ENCODE peak calls at places on chromosomes 12 and 14, in four cellular contexts. One of them, this sample, is unnamed.

GRCh38 chr12:53205747-53206146 is 1.3 kb downstream of the ITGB7 start:
- DNase-seq in lung microvascular endothelial cell: no peak
- DNase-seq in NCI-H1092: no peak
- DNase-seq in astrocyte of the cerebellum: peak; percentile 70
- DNase-seq in this sample: peak; percentile 97

GRCh38 chr14:84144166-84144565 is 1385.8 kb upstream of the FLRT2 start:
- DNase-seq in astrocyte of the cerebellum: no peak
- DNase-seq in lung microvascular endothelial cell: no peak
- DNase-seq in NCI-H1092: no peak
- DNase-seq in this sample: no peak

GRCh38 chr14:57865450-57866198 is at the start of gene SLC35F4:
- DNase-seq in NCI-H1092: peak; percentile 49
- DNase-seq in astrocyte of the cerebellum: no peak
- DNase-seq in lung microvascular endothelial cell: peak; percentile 6
- DNase-seq in this sample: no peak

GRCh38 chr14:36604757-36605505 is 22.5 kb upstream of the NKX2-8 start:
- DNase-seq in astrocyte of the cerebellum: peak; percentile 52
- DNase-seq in lung microvascular endothelial cell: peak; percentile 71
- DNase-seq in NCI-H1092: peak; percentile 87
- DNase-seq in this sample: peak; percentile 45

GRCh38 chr12:6852651-6853354 is 853 bp downstream of the USP5 start:
- DNase-seq in astrocyte of the cerebellum: no peak
- DNase-seq in NCI-H1092: no peak
- DNase-seq in lung microvascular endothelial cell: peak; percentile 66
- DNase-seq in this sample: peak; percentile 63

GRCh38 chr14:52935847-52936246 is 15.0 kb downstream of the FERMT2 start:
- DNase-seq in lung microvascular endothelial cell: no peak
- DNase-seq in astrocyte of the cerebellum: no peak
- DNase-seq in NCI-H1092: no peak
- DNase-seq in this sample: no peak

GRCh38 chr14:50381823-50382287 is 14.8 kb downstream of the CDKL1 start:
- DNase-seq in lung microvascular endothelial cell: no peak
- DNase-seq in NCI-H1092: no peak
- DNase-seq in astrocyte of the cerebellum: no peak
- DNase-seq in this sample: no peak

GRCh38 chr12:47216150-47216677 is 136.5 kb upstream of the AMIGO2 start:
- DNase-seq in astrocyte of the cerebellum: no peak
- DNase-seq in NCI-H1092: no peak
- DNase-seq in lung microvascular endothelial cell: no peak
- DNase-seq in this sample: peak; percentile 92

GRCh38 chr14:100592461-100592871 is 5.2 kb upstream of the BEGAIN start:
- DNase-seq in lung microvascular endothelial cell: no peak
- DNase-seq in astrocyte of the cerebellum: no peak
- DNase-seq in NCI-H1092: no peak
- DNase-seq in this sample: no peak

GRCh38 chr14:104826197-104826857 is 25.4 kb downstream of the ZBTB42 start:
- DNase-seq in lung microvascular endothelial cell: peak; percentile 77
- DNase-seq in NCI-H1092: peak; percentile 62
- DNase-seq in astrocyte of the cerebellum: no peak
- DNase-seq in this sample: peak; percentile 62

GRCh38 chr12:105334001-105334400 is 3.5 kb downstream of the C12orf75 start:
- DNase-seq in lung microvascular endothelial cell: no peak
- DNase-seq in astrocyte of the cerebellum: no peak
- DNase-seq in NCI-H1092: no peak
- DNase-seq in this sample: no peak

GRCh38 chr14:93818857-93819256 is 30.6 kb upstream of the PRIMA1 start:
- DNase-seq in lung microvascular endothelial cell: no peak
- DNase-seq in NCI-H1092: no peak
- DNase-seq in astrocyte of the cerebellum: no peak
- DNase-seq in this sample: no peak

GRCh38 chr14:34778744-34779143 is 64.4 kb upstream of the CFL2 start:
- DNase-seq in NCI-H1092: no peak
- DNase-seq in lung microvascular endothelial cell: no peak
- DNase-seq in astrocyte of the cerebellum: no peak
- DNase-seq in this sample: no peak

GRCh38 chr14:55949708-55950107 is 168.5 kb upstream of the PELI2 start:
- DNase-seq in lung microvascular endothelial cell: no peak
- DNase-seq in astrocyte of the cerebellum: no peak
- DNase-seq in NCI-H1092: no peak
- DNase-seq in this sample: no peak

GRCh38 chr12:117486840-117487659 is 125.6 kb upstream of the NOS1 start:
- DNase-seq in astrocyte of the cerebellum: peak; percentile 1
- DNase-seq in NCI-H1092: no peak
- DNase-seq in lung microvascular endothelial cell: peak; percentile 93
- DNase-seq in this sample: no peak

GRCh38 chr14:52153939-52154338 is 85.1 kb upstream of the NID2 start:
- DNase-seq in astrocyte of the cerebellum: no peak
- DNase-seq in lung microvascular endothelial cell: no peak
- DNase-seq in NCI-H1092: no peak
- DNase-seq in this sample: no peak

GRCh38 chr12:59689776-59690175 is 93.9 kb downstream of the SLC16A7 start:
- DNase-seq in NCI-H1092: no peak
- DNase-seq in astrocyte of the cerebellum: no peak
- DNase-seq in lung microvascular endothelial cell: no peak
- DNase-seq in this sample: no peak

GRCh38 chr12:51482808-51483532 is 58.3 kb downstream of the SLC4A8 start:
- DNase-seq in lung microvascular endothelial cell: no peak
- DNase-seq in NCI-H1092: no peak
- DNase-seq in astrocyte of the cerebellum: no peak
- DNase-seq in this sample: peak; percentile 6

GRCh38 chr12:127296591-127296990 is 970.4 kb upstream of the TMEM132C start:
- DNase-seq in lung microvascular endothelial cell: no peak
- DNase-seq in astrocyte of the cerebellum: no peak
- DNase-seq in NCI-H1092: no peak
- DNase-seq in this sample: no peak

GRCh38 chr14:90804292-90804671 is 11.9 kb downstream of the TTC7B start:
- DNase-seq in NCI-H1092: no peak
- DNase-seq in astrocyte of the cerebellum: no peak
- DNase-seq in lung microvascular endothelial cell: no peak
- DNase-seq in this sample: no peak

This sample was measured in MM.1S.